ENCODE peak calls at places on chromosomes 7 and 10, in nine cellular contexts. U is hepatocyte, Y is OCI-LY7, I is PC-9, D is mucosa of descending colon, E is Panc1, R is GM23338, P is IMR-90, S is cardiac fibroblast. H is an unnamed sample.
A peak's percentile ranks its signal among the peaks of the same experiment; 100 is the strongest.

GRCh38 chr7:77497079-77497478 is 40.0 kb upstream of the PTPN12 start:
- DNase-seq in R (no peak), P (no peak), Y (no peak), D (no peak), S (no peak), E (no peak), U (no peak), I (no peak), H (no peak)

GRCh38 chr7:95684037-95684436 is 87.7 kb upstream of the PDK4 start:
- DNase-seq in S (peak; percentile 70), E (peak; percentile 45), U (peak; percentile 61), I (peak; percentile 36), R (peak; percentile 70), P (peak; percentile 30), Y (no peak), D (no peak), H (peak; percentile 49)

GRCh38 chr7:151992375-151992774 is 33.1 kb upstream of the GALNT11 start:
- DNase-seq in Y (peak; percentile 15), R (peak; percentile 81), I (peak; percentile 46), S (peak; percentile 15), U (peak; percentile 67), P (no peak), D (peak; percentile 56), E (peak; percentile 36), H (peak; percentile 56)

GRCh38 chr7:128178611-128179010 is 62.5 kb upstream of the LEP start:
- DNase-seq in S (no peak), P (no peak), I (no peak), E (no peak), R (no peak), D (no peak), Y (peak; percentile 68), U (no peak), H (no peak)

GRCh38 chr7:155382802-155383171 is 75.1 kb upstream of the EN2 start:
- DNase-seq in R (no peak), P (no peak), S (no peak), Y (no peak), U (no peak), I (no peak), D (no peak), E (no peak), H (no peak)

GRCh38 chr7:17234398-17235021 is 63.9 kb upstream of the AHR start:
- DNase-seq in P (peak; percentile 95), U (peak; percentile 85), S (peak; percentile 97), I (peak; percentile 97), Y (no peak), E (peak; percentile 94), R (peak; percentile 2), D (no peak), H (peak; percentile 90)

GRCh38 chr7:37510043-37510634 is 61.5 kb upstream of the ELMO1 start:
- DNase-seq in I (no peak), R (peak; percentile 56), S (peak; percentile 2), U (peak; percentile 28), D (no peak), P (no peak), Y (peak; percentile 6), E (peak; percentile 22), H (peak; percentile 26)

GRCh38 chr10:75187961-75188426 is 22.6 kb upstream of the VDAC2 start:
- DNase-seq in R (peak; percentile 87), E (no peak), S (peak; percentile 81), Y (peak; percentile 77), P (peak; percentile 74), I (peak; percentile 96), D (no peak), U (peak; percentile 75), H (peak; percentile 93)

GRCh38 chr10:19970707-19971106 is 154.5 kb downstream of the PLXDC2 start:
- DNase-seq in R (no peak), U (no peak), E (no peak), D (no peak), Y (no peak), P (no peak), S (peak; percentile 41), I (no peak), H (no peak)

GRCh38 chr7:98418636-98419315 is 17.9 kb upstream of the BAIAP2L1 start:
- DNase-seq in Y (no peak), R (no peak), S (peak; percentile 98), P (peak; percentile 98), U (peak; percentile 95), I (peak; percentile 99), D (peak; percentile 76), E (peak; percentile 98), H (peak; percentile 99)

GRCh38 chr10:29635711-29636144 is 957 bp upstream of the SVIL start:
- DNase-seq in U (peak; percentile 41), R (peak; percentile 51), P (peak; percentile 18), Y (no peak), E (no peak), D (peak; percentile 67), I (no peak), S (peak; percentile 61), H (no peak)

DNA sequence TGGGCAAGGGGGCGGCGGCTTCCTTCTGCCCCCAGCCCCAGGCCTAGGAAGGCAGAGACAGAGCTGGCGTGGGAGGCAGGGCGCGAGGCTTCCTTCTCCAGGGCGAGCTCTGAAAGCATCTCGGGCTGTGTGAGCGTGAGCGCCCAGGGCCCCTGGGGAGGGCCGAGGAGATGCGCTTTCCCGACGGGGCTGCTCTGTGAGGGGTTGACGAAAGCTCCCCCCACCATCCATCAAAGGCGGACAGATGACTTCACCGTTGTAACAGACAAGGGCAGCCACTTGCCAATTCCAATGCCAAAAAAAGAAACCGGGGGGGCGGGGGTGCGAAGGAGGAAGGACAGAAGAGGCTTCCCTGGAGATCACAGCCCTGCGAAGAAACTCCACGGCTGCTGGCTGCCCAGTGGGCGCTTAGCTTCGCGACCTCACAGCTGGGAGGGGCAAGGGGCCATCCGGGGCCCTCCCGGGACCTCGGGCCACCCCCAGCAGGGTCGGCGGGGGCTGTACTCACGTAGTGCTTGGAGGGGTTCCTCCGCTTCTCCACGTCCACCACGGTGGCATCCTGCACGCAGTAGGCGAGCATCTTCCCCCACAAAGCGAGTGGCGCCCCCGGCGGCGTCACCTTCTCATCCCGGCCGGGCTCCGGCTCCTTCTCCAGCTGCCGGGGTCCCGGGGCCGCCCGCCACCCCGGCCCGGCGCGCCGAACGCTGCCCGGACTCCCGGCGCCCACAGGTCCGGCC is 521 bp downstream of the SH3PXD2A start:
- DNase-seq in Y (no peak), D (no peak), E (no peak), I (no peak), R (peak; percentile 60), S (peak; percentile 50), P (peak; percentile 24), U (peak; percentile 56), H (no peak)
- TF ChIP-seq CTCF in Y (no peak), D (no peak), E (peak; percentile 71), I (no peak), R (peak; percentile 32), S (peak; percentile 29), P (peak; percentile 12), U (peak; percentile 36), H (no peak)

DNA sequence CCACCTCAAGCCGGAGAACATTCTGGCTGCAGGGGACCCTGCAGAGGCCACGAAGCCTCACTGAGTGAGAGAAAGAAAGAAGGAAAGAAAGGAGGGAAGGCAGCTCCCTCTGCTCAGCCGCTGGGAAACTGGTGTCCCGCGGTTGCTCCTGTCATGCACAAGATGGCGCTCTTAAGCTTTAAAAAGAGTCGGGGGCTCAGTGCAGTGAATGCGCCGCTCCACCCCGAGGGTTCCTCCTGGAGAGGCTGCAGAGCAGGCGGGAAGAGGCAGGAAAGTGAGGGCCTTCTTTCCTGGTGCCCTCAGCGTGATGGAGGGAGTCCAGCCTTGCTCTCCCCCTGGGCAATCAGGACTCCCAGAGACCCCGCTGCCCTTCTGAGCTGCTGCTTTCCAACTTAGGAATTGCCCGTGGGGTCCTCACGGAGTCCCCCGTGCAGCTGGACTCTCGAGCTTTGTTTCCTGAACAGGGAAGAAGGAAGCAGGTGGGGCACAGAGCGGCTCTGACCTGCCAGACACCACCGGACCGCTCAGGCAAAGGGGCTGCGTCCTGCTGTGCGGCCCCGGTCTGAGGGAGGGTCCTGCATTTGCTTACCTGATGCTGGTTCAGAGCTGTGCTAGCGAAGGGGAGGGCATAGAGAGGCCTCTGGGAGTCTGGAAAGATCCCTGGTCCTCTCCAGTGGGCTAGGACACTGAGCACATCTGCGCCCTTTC is 141.9 kb upstream of the MKI67 start:
- DNase-seq in D (no peak), I (no peak), S (peak; percentile 2), Y (peak; percentile 24), R (peak; percentile 95), U (peak; percentile 85), E (no peak), P (no peak), H (no peak)
- TF ChIP-seq CTCF in D (no peak), I (peak; percentile 50), S (no peak), Y (peak; percentile 76), R (peak; percentile 89), U (peak; percentile 85), E (peak; percentile 86), P (peak; percentile 26), H (peak; percentile 29)

DNA sequence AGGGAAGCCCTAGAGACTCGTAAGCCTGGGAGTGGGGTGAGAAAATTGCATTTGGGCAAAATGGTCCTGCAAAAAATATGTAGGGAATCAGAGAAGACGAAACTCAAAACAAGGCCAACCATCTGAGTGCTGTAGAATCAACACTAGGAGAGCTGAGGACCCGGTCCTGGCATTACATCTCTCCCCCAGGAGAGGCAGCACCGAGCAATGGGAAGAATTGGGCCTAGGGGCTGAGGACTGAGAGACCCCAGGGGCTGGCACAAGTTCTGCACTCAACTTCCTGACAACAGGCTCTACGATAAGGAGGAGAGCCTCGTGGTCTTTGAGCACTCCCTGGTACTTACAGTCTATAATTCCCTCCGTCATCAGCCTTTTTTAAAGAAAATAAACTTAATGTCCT is 47.6 kb downstream of the BPGM start:
- DNase-seq in E (no peak), U (no peak), Y (no peak), I (no peak), R (peak; percentile 89), P (no peak), D (no peak), S (no peak), H (no peak)
- TF ChIP-seq CTCF in E (peak; percentile 54), U (no peak), Y (peak; percentile 63), I (peak; percentile 31), R (peak; percentile 76), P (peak; percentile 21), D (no peak), S (peak; percentile 42), H (peak; percentile 39)

GRCh38 chr7:2759736-2760097 is 71.7 kb downstream of the AMZ1 start:
- DNase-seq in U (no peak), S (no peak), R (no peak), P (no peak), D (no peak), E (no peak), Y (no peak), I (no peak), H (no peak)

GRCh38 chr7:2761131-2761624 is 73.2 kb downstream of the AMZ1 start:
- DNase-seq in U (no peak), S (no peak), Y (no peak), R (no peak), I (no peak), E (no peak), P (no peak), D (no peak), H (no peak)

GRCh38 chr7:2758673-2759603 is 70.9 kb downstream of the AMZ1 start:
- DNase-seq in E (no peak), D (no peak), Y (no peak), U (no peak), R (no peak), S (no peak), I (no peak), P (no peak), H (peak; percentile 44)

GRCh38 chr7:2761801-2762497 is 73.9 kb downstream of the AMZ1 start:
- DNase-seq in E (no peak), I (no peak), U (no peak), S (no peak), Y (no peak), P (no peak), R (no peak), D (no peak), H (no peak)

GRCh38 chr7:2760098-2760889 is 72.3 kb downstream of the AMZ1 start:
- DNase-seq in R (peak; percentile 86), S (peak; percentile 64), D (peak; percentile 91), Y (peak; percentile 15), I (peak; percentile 65), U (peak; percentile 76), P (peak; percentile 54), E (peak; percentile 39), H (peak; percentile 63)
- TF ChIP-seq CTCF in R (peak; percentile 60), S (peak; percentile 52), D (peak; percentile 18), Y (peak; percentile 53), I (peak; percentile 74), U (peak; percentile 35), P (peak; percentile 48), E (no peak), H (peak; percentile 57)